ENCODE peak calls at places on chromosomes 12 and 14, in six cellular contexts. One of them, this sample, is unnamed.

GRCh38 chr12:97063292-97063935 is 156.4 kb downstream of the NEDD1 start:
- DNase-seq in A549: no peak
- DNase-seq in hepatocyte: no peak
- DNase-seq in suprapubic skin: no peak
- DNase-seq in lung: no peak
- DNase-seq in heart left ventricle: no peak
- DNase-seq in this sample: no peak

GRCh38 chr14:89445252-89445973 is 28.4 kb upstream of the FOXN3 start:
- DNase-seq in hepatocyte: no peak
- DNase-seq in suprapubic skin: no peak
- DNase-seq in A549: no peak
- DNase-seq in lung: no peak
- DNase-seq in heart left ventricle: no peak
- DNase-seq in this sample: no peak

GRCh38 chr14:104477804-104478375 is 101.7 kb upstream of the C14orf180 start:
- DNase-seq in suprapubic skin: peak; percentile 64
- DNase-seq in heart left ventricle: no peak
- DNase-seq in hepatocyte: no peak
- DNase-seq in A549: no peak
- DNase-seq in lung: no peak
- DNase-seq in this sample: peak; percentile 68

GRCh38 chr12:103546959-103547358 is 40.1 kb upstream of the STAB2 start:
- DNase-seq in lung: no peak
- DNase-seq in heart left ventricle: no peak
- DNase-seq in suprapubic skin: no peak
- DNase-seq in A549: no peak
- DNase-seq in hepatocyte: no peak
- DNase-seq in this sample: no peak

GRCh38 chr14:52327374-52328226 is 13.5 kb downstream of the PTGER2 start:
- DNase-seq in heart left ventricle: no peak
- DNase-seq in hepatocyte: no peak
- DNase-seq in lung: no peak
- DNase-seq in suprapubic skin: no peak
- DNase-seq in A549: no peak
- DNase-seq in this sample: no peak

GRCh38 chr12:2288001-2288400 is 235.2 kb downstream of the CACNA1C start:
- DNase-seq in suprapubic skin: no peak
- DNase-seq in lung: no peak
- DNase-seq in heart left ventricle: no peak
- DNase-seq in A549: no peak
- DNase-seq in hepatocyte: peak; percentile 77
- DNase-seq in this sample: no peak

GRCh38 chr14:55086939-55087338 is 35.5 kb downstream of the MAPK1IP1L start:
- DNase-seq in A549: no peak
- DNase-seq in hepatocyte: no peak
- DNase-seq in heart left ventricle: no peak
- DNase-seq in suprapubic skin: no peak
- DNase-seq in lung: no peak
- DNase-seq in this sample: no peak

GRCh38 chr14:89137514-89138163 is 279.4 kb downstream of the FOXN3 start:
- DNase-seq in hepatocyte: no peak
- DNase-seq in lung: peak; percentile 88
- DNase-seq in A549: peak; percentile 77
- DNase-seq in suprapubic skin: no peak
- DNase-seq in heart left ventricle: peak; percentile 12
- DNase-seq in this sample: no peak

GRCh38 chr14:77076118-77076631 is 21.9 kb upstream of the CIPC start:
- DNase-seq in lung: peak; percentile 58
- DNase-seq in hepatocyte: peak; percentile 67
- DNase-seq in A549: no peak
- DNase-seq in heart left ventricle: peak; percentile 86
- DNase-seq in suprapubic skin: peak; percentile 92
- DNase-seq in this sample: peak; percentile 96

GRCh38 chr12:70449074-70449757 is 83.1 kb downstream of the KCNMB4 start:
- DNase-seq in A549: peak; percentile 33
- DNase-seq in suprapubic skin: no peak
- DNase-seq in heart left ventricle: no peak
- DNase-seq in lung: no peak
- DNase-seq in hepatocyte: no peak
- DNase-seq in this sample: no peak

GRCh38 chr14:54864526-54864925 is 38.1 kb downstream of the GCH1 start:
- DNase-seq in heart left ventricle: no peak
- DNase-seq in A549: no peak
- DNase-seq in suprapubic skin: no peak
- DNase-seq in lung: no peak
- DNase-seq in hepatocyte: no peak
- DNase-seq in this sample: no peak

GRCh38 chr12:113899844-113900471 is 66.2 kb downstream of the RBM19 start:
- DNase-seq in hepatocyte: no peak
- DNase-seq in lung: no peak
- DNase-seq in suprapubic skin: no peak
- DNase-seq in A549: no peak
- DNase-seq in heart left ventricle: no peak
- DNase-seq in this sample: no peak

GRCh38 chr14:58353516-58354299 is 42.0 kb upstream of the TOMM20L start:
- DNase-seq in lung: no peak
- DNase-seq in heart left ventricle: no peak
- DNase-seq in A549: no peak
- DNase-seq in hepatocyte: no peak
- DNase-seq in suprapubic skin: no peak
- DNase-seq in this sample: no peak

GRCh38 chr14:61479746-61480502 is 158.5 kb downstream of the PRKCH start:
- DNase-seq in heart left ventricle: no peak
- DNase-seq in A549: no peak
- DNase-seq in hepatocyte: no peak
- DNase-seq in lung: no peak
- DNase-seq in suprapubic skin: no peak
- DNase-seq in this sample: no peak

GRCh38 chr14:77498120-77498979 is at the start of gene ISM2:
- DNase-seq in hepatocyte: peak; percentile 69
- DNase-seq in lung: no peak
- DNase-seq in A549: peak; percentile 32
- DNase-seq in heart left ventricle: no peak
- DNase-seq in suprapubic skin: no peak
- DNase-seq in this sample: no peak

GRCh38 chr14:85576161-85576560 is 46.2 kb downstream of the FLRT2 start:
- DNase-seq in hepatocyte: no peak
- DNase-seq in heart left ventricle: no peak
- DNase-seq in A549: no peak
- DNase-seq in lung: no peak
- DNase-seq in suprapubic skin: no peak
- DNase-seq in this sample: no peak

GRCh38 chr12:68521321-68521839 is 89.3 kb upstream of the RAP1B start:
- DNase-seq in suprapubic skin: no peak
- DNase-seq in heart left ventricle: no peak
- DNase-seq in hepatocyte: peak; percentile 21
- DNase-seq in A549: peak; percentile 23
- DNase-seq in lung: no peak
- DNase-seq in this sample: peak; percentile 8

GRCh38 chr12:122983789-122984515 is 3.5 kb downstream of the ARL6IP4 start:
- DNase-seq in heart left ventricle: peak; percentile 13
- DNase-seq in lung: no peak
- DNase-seq in A549: no peak
- DNase-seq in hepatocyte: no peak
- DNase-seq in suprapubic skin: no peak
- DNase-seq in this sample: no peak

GRCh38 chr12:22410497-22410896 is 76.0 kb upstream of the ST8SIA1 start:
- DNase-seq in suprapubic skin: no peak
- DNase-seq in hepatocyte: peak; percentile 9
- DNase-seq in lung: no peak
- DNase-seq in heart left ventricle: no peak
- DNase-seq in A549: no peak
- DNase-seq in this sample: no peak

GRCh38 chr14:106488293-106488692 is 961.9 kb downstream of the TMEM121 start:
- DNase-seq in heart left ventricle: no peak
- DNase-seq in lung: no peak
- DNase-seq in hepatocyte: no peak
- DNase-seq in A549: no peak
- DNase-seq in suprapubic skin: no peak
- DNase-seq in this sample: no peak

GRCh38 chr12:49428652-49429549 is 61.6 kb downstream of the SPATS2 start:
- DNase-seq in A549: peak; percentile 31
- DNase-seq in suprapubic skin: no peak
- DNase-seq in heart left ventricle: no peak
- DNase-seq in lung: no peak
- DNase-seq in hepatocyte: no peak
- DNase-seq in this sample: no peak

GRCh38 chr12:113582521-113583218 is 111.0 kb upstream of the LHX5 start:
- DNase-seq in heart left ventricle: no peak
- DNase-seq in lung: no peak
- DNase-seq in hepatocyte: no peak
- DNase-seq in suprapubic skin: no peak
- DNase-seq in A549: no peak
- DNase-seq in this sample: no peak

GRCh38 chr12:32549675-32550079 is 129.4 kb upstream of the DNM1L start:
- DNase-seq in heart left ventricle: no peak
- DNase-seq in suprapubic skin: no peak
- DNase-seq in hepatocyte: peak; percentile 17
- DNase-seq in lung: no peak
- DNase-seq in A549: no peak
- DNase-seq in this sample: no peak

DNA sequence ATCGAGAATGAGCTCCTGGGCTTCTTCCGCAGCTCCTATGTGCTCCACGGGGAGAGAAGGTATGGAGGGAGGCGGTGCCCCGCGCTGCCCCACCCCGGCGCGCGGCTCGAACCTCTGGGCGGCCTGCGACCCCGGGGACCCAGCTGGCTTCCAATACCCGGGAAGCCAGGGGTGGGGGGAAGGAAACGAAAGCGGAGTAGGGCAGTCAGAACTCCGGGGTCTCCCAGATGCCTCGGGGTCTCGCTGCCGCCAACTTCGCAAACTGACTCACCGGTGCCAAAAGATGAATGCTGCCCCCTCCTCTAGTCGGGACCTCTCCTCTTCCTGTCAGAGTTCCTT is 1.3 kb downstream of the TRHDE start:
- DNase-seq in hepatocyte: no peak
- DNase-seq in suprapubic skin: no peak
- DNase-seq in lung: no peak
- DNase-seq in heart left ventricle: no peak
- DNase-seq in A549: no peak
- DNase-seq in this sample: no peak
- H3K27ac ChIP-seq in hepatocyte: no peak overlapping the region
- H3K27ac ChIP-seq in suprapubic skin: no peak overlapping the region
- H3K27ac ChIP-seq in lung: peak overlapping the region; percentile 77
- H3K27ac ChIP-seq in heart left ventricle: no peak overlapping the region
- H3K27ac ChIP-seq in A549: no peak overlapping the region
- H3K27ac ChIP-seq in this sample: no peak overlapping the region

GRCh38 chr12:66352899-66353298 is 50.6 kb downstream of the HELB start:
- DNase-seq in suprapubic skin: no peak
- DNase-seq in A549: no peak
- DNase-seq in lung: no peak
- DNase-seq in heart left ventricle: no peak
- DNase-seq in hepatocyte: no peak
- DNase-seq in this sample: no peak

GRCh38 chr12:66351301-66351700 is 49.0 kb downstream of the HELB start:
- DNase-seq in A549: no peak
- DNase-seq in suprapubic skin: no peak
- DNase-seq in heart left ventricle: no peak
- DNase-seq in lung: no peak
- DNase-seq in hepatocyte: no peak
- DNase-seq in this sample: no peak

GRCh38 chr12:66354291-66354690 is 52.0 kb downstream of the HELB start:
- DNase-seq in suprapubic skin: no peak
- DNase-seq in A549: no peak
- DNase-seq in heart left ventricle: no peak
- DNase-seq in hepatocyte: no peak
- DNase-seq in lung: no peak
- DNase-seq in this sample: no peak

GRCh38 chr12:66352197-66352596 is 49.9 kb downstream of the HELB start:
- DNase-seq in suprapubic skin: no peak
- DNase-seq in heart left ventricle: no peak
- DNase-seq in A549: peak; percentile 42
- DNase-seq in lung: no peak
- DNase-seq in hepatocyte: peak; percentile 48
- DNase-seq in this sample: no peak
- TF ChIP-seq CTCF in suprapubic skin: peak; percentile 15
- TF ChIP-seq CTCF in heart left ventricle: peak; percentile 37
- TF ChIP-seq CTCF in A549: peak; percentile 33
- TF ChIP-seq CTCF in lung: no peak
- TF ChIP-seq CTCF in hepatocyte: peak; percentile 47
- TF ChIP-seq CTCF in this sample: no peak

GRCh38 chr12:51907083-51907863 is at the start of gene ACVRL1:
- DNase-seq in heart left ventricle: peak; percentile 71
- DNase-seq in hepatocyte: no peak
- DNase-seq in suprapubic skin: no peak
- DNase-seq in lung: no peak
- DNase-seq in A549: no peak
- DNase-seq in this sample: no peak

GRCh38 chr12:51907864-51908425 is 641 bp downstream of the ACVRL1 start:
- DNase-seq in heart left ventricle: no peak
- DNase-seq in lung: no peak
- DNase-seq in A549: no peak
- DNase-seq in suprapubic skin: no peak
- DNase-seq in hepatocyte: no peak
- DNase-seq in this sample: no peak

GRCh38 chr12:51910691-51911090 is 3.4 kb downstream of the ACVRL1 start:
- DNase-seq in hepatocyte: no peak
- DNase-seq in heart left ventricle: no peak
- DNase-seq in lung: no peak
- DNase-seq in A549: no peak
- DNase-seq in suprapubic skin: no peak
- DNase-seq in this sample: no peak

GRCh38 chr12:51910168-51910567 is 2.9 kb downstream of the ACVRL1 start:
- DNase-seq in A549: no peak
- DNase-seq in suprapubic skin: no peak
- DNase-seq in lung: no peak
- DNase-seq in hepatocyte: no peak
- DNase-seq in heart left ventricle: no peak
- DNase-seq in this sample: no peak

GRCh38 chr12:51908876-51909592 is 1.7 kb downstream of the ACVRL1 start:
- DNase-seq in hepatocyte: no peak
- DNase-seq in lung: no peak
- DNase-seq in heart left ventricle: no peak
- DNase-seq in suprapubic skin: no peak
- DNase-seq in A549: no peak
- DNase-seq in this sample: no peak
- H3K4me3 ChIP-seq in hepatocyte: no peak overlapping the region
- H3K4me3 ChIP-seq in lung: peak overlapping the region; percentile 61
- H3K4me3 ChIP-seq in heart left ventricle: no peak overlapping the region
- H3K4me3 ChIP-seq in suprapubic skin: peak overlapping the region; percentile 58
- H3K4me3 ChIP-seq in A549: no peak overlapping the region
- H3K4me3 ChIP-seq in this sample: peak overlapping the region; percentile 62

GRCh38 chr14:34243001-34243400 is 219.0 kb downstream of the SPTSSA start:
- DNase-seq in lung: no peak
- DNase-seq in suprapubic skin: no peak
- DNase-seq in A549: no peak
- DNase-seq in hepatocyte: no peak
- DNase-seq in heart left ventricle: no peak
- DNase-seq in this sample: peak; percentile 10

GRCh38 chr14:34247605-34248004 is 214.4 kb downstream of the SPTSSA start:
- DNase-seq in lung: no peak
- DNase-seq in heart left ventricle: no peak
- DNase-seq in hepatocyte: no peak
- DNase-seq in A549: no peak
- DNase-seq in suprapubic skin: no peak
- DNase-seq in this sample: peak; percentile 14

GRCh38 chr14:34246206-34246605 is 215.8 kb downstream of the SPTSSA start:
- DNase-seq in lung: no peak
- DNase-seq in suprapubic skin: no peak
- DNase-seq in hepatocyte: no peak
- DNase-seq in heart left ventricle: no peak
- DNase-seq in A549: no peak
- DNase-seq in this sample: peak; percentile 62

GRCh38 chr14:34241185-34241711 is 220.8 kb downstream of the SPTSSA start:
- DNase-seq in hepatocyte: no peak
- DNase-seq in heart left ventricle: no peak
- DNase-seq in A549: no peak
- DNase-seq in suprapubic skin: no peak
- DNase-seq in lung: no peak
- DNase-seq in this sample: peak; percentile 86

GRCh38 chr14:34243401-34243800 is 218.6 kb downstream of the SPTSSA start:
- DNase-seq in A549: no peak
- DNase-seq in hepatocyte: no peak
- DNase-seq in heart left ventricle: no peak
- DNase-seq in suprapubic skin: no peak
- DNase-seq in lung: no peak
- DNase-seq in this sample: peak; percentile 12
- H3K27ac ChIP-seq in A549: no peak overlapping the region
- H3K27ac ChIP-seq in hepatocyte: no peak overlapping the region
- H3K27ac ChIP-seq in heart left ventricle: no peak overlapping the region
- H3K27ac ChIP-seq in suprapubic skin: no peak overlapping the region
- H3K27ac ChIP-seq in lung: no peak overlapping the region
- H3K27ac ChIP-seq in this sample: no peak overlapping the region

This sample was measured in esophagus muscularis mucosa.